ENCODE peak calls at places on chromosomes 16 and 17, in eight cellular contexts. P, A, K, O, D, F, H and J are unnamed samples.

GRCh38 chr17:4956493-4957061 is 5.7 kb downstream of the ENO3 start:
- DNase-seq in P (no peak), A (no peak), K (no peak), O (no peak), D (no peak), F (no peak), H (no peak), J (no peak)

GRCh38 chr17:80513892-80514291 is 30.7 kb upstream of the RPTOR start:
- DNase-seq in P (no peak), A (no peak), K (no peak), O (no peak), D (no peak), F (no peak), H (no peak), J (no peak)

GRCh38 chr16:22326771-22327445 is 29.7 kb downstream of the POLR3E start:
- DNase-seq in P (no peak), A (no peak), K (no peak), O (no peak), D (no peak), F (no peak), H (no peak), J (no peak)

GRCh38 chr16:14286381-14287230 is 215.5 kb downstream of the MRTFB start:
- DNase-seq in P (no peak), A (no peak), K (no peak), O (no peak), D (peak; percentile 22), F (no peak), H (no peak), J (no peak)

GRCh38 chr17:76833747-76834146 is 34.5 kb upstream of the MGAT5B start:
- DNase-seq in P (no peak), A (no peak), K (no peak), O (no peak), D (no peak), F (no peak), H (no peak), J (no peak)

GRCh38 chr17:81846743-81847689 is 12.2 kb upstream of the PPP1R27 start:
- DNase-seq in P (no peak), A (no peak), K (no peak), O (no peak), D (no peak), F (no peak), H (no peak), J (no peak)

GRCh38 chr17:81487487-81488275 is 24.9 kb downstream of the ACTG1 start:
- DNase-seq in P (peak; percentile 87), A (peak; percentile 71), K (no peak), O (peak; percentile 59), D (peak; percentile 79), F (peak; percentile 85), H (peak; percentile 96), J (peak; percentile 84)

GRCh38 chr17:66970797-66971196 is 6.3 kb downstream of the CACNG4 start:
- DNase-seq in P (no peak), A (no peak), K (no peak), O (no peak), D (no peak), F (no peak), H (no peak), J (no peak)

GRCh38 chr17:75440738-75441448 is 15.5 kb upstream of the TMEM94 start:
- DNase-seq in P (no peak), A (no peak), K (no peak), O (no peak), D (no peak), F (no peak), H (no peak), J (no peak)